ENCODE peak calls at places on chromosomes 16 and 17, in five cellular contexts. E is RKO, W is OCI-LY7, H is occipital lobe, C is fibroblast of pulmonary artery. F is an unnamed sample.

GRCh38 chr17:373616-374225 is 21.1 kb upstream of the RPH3AL start:
- DNase-seq in H (no peak), W (no peak), E (no peak), C (no peak), F (no peak)

GRCh38 chr17:60604686-60605334 is 4.8 kb downstream of the PPM1D start:
- DNase-seq in E (peak; percentile 69), C (peak; percentile 46), W (no peak), H (no peak), F (no peak)

GRCh38 chr16:81707411-81708321 is 71.4 kb upstream of the PLCG2 start:
- DNase-seq in H (no peak), C (peak; percentile 39), W (no peak), E (no peak), F (no peak)

GRCh38 chr16:66293207-66293735 is 73.2 kb upstream of the CDH5 start:
- DNase-seq in W (no peak), C (no peak), E (no peak), H (no peak), F (no peak)

GRCh38 chr16:3583303-3584038 is 6.3 kb upstream of the NLRC3 start:
- DNase-seq in W (no peak), E (no peak), H (no peak), C (no peak), F (no peak)

GRCh38 chr16:30998852-30999761 is 11.3 kb downstream of the STX1B start:
- DNase-seq in W (no peak), E (no peak), C (no peak), H (peak; percentile 55), F (peak; percentile 6)

GRCh38 chr17:48002920-48003685 is 32.2 kb downstream of the CDK5RAP3 start:
- DNase-seq in W (no peak), C (no peak), H (no peak), E (no peak), F (no peak)

GRCh38 chr17:41151525-41151924 is 1.9 kb upstream of the KRTAP4-5 start:
- DNase-seq in E (no peak), H (no peak), C (no peak), W (no peak), F (no peak)

GRCh38 chr17:44757045-44757917 is 1.5 kb upstream of the ADAM11 start:
- DNase-seq in E (no peak), W (no peak), H (no peak), C (no peak), F (no peak)

GRCh38 chr16:13809765-13810164 is 110.2 kb upstream of the ERCC4 start:
- DNase-seq in W (no peak), C (no peak), H (no peak), E (no peak), F (no peak)

GRCh38 chr17:32588982-32589381 is 102.2 kb downstream of the CDK5R1 start:
- DNase-seq in H (no peak), C (no peak), E (peak; percentile 14), W (no peak), F (peak; percentile 22)

GRCh38 chr17:12342609-12343248 is 322.1 kb downstream of the MAP2K4 start:
- DNase-seq in E (no peak), C (peak; percentile 3), H (no peak), W (peak; percentile 31), F (peak; percentile 45)

GRCh38 chr17:4944163-4944553 is 4.1 kb downstream of the RNF167 start:
- DNase-seq in C (no peak), E (no peak), W (peak; percentile 68), H (no peak), F (peak; percentile 83)

GRCh38 chr17:30401097-30401496 is 22.4 kb downstream of the CPD start:
- DNase-seq in E (no peak), W (no peak), H (no peak), C (no peak), F (no peak)

GRCh38 chr17:56478836-56479447 is 114.6 kb upstream of the NOG start:
- DNase-seq in H (no peak), C (peak; percentile 10), E (peak; percentile 46), W (peak; percentile 21), F (peak; percentile 56)

GRCh38 chr16:3030872-3031212 is 5.9 kb downstream of the BICDL2 start:
- DNase-seq in W (no peak), C (no peak), H (no peak), E (no peak), F (no peak)

GRCh38 chr17:21387616-21388015 is 11.5 kb downstream of the KCNJ12 start:
- DNase-seq in C (no peak), H (no peak), W (no peak), E (no peak), F (no peak)

GRCh38 chr16:78894872-78895271 is 705.7 kb downstream of the MAF start:
- DNase-seq in H (no peak), C (no peak), W (no peak), E (no peak), F (no peak)

GRCh38 chr17:42111901-42112551 is 488 bp downstream of the DHX58 start:
- DNase-seq in H (peak; percentile 52), C (peak; percentile 25), E (no peak), W (no peak), F (no peak)

GRCh38 chr16:89449726-89450335 is 40.5 kb downstream of the ANKRD11 start:
- DNase-seq in E (no peak), W (peak; percentile 20), C (peak; percentile 47), H (no peak), F (peak; percentile 51)

GRCh38 chr16:4936991-4937781 is at the start of gene PPL:
- DNase-seq in E (no peak), W (no peak), C (no peak), H (no peak), F (no peak)

GRCh38 chr16:58020628-58021521 is 4.7 kb upstream of the MMP15 start:
- DNase-seq in H (peak; percentile 42), E (peak; percentile 42), C (peak; percentile 59), W (peak; percentile 67), F (peak; percentile 59)

GRCh38 chr17:46837521-46837920 is 13.9 kb upstream of the WNT9B start:
- DNase-seq in H (no peak), C (no peak), W (no peak), E (no peak), F (no peak)

GRCh38 chr16:86791287-86792074 is 213.1 kb downstream of the FOXL1 start:
- DNase-seq in C (no peak), W (no peak), H (no peak), E (peak; percentile 87), F (no peak)

GRCh38 chr16:2871926-2872325 is 11.1 kb upstream of the FLYWCH2 start:
- DNase-seq in H (no peak), E (no peak), C (no peak), W (no peak), F (no peak)

GRCh38 chr17:27089929-27090247 is 204.0 kb upstream of the WSB1 start:
- DNase-seq in H (no peak), E (no peak), W (no peak), C (no peak), F (no peak)

GRCh38 chr17:2158011-2158410 is 103.1 kb downstream of the HIC1 start:
- DNase-seq in W (no peak), H (no peak), C (peak; percentile 98), E (no peak), F (peak; percentile 88)

GRCh38 chr17:81076097-81076754 is 41.3 kb downstream of the BAIAP2 start:
- DNase-seq in W (no peak), H (peak; percentile 52), C (no peak), E (no peak), F (no peak)

GRCh38 chr17:77828749-77829539 is 129.6 kb upstream of the TNRC6C start:
- DNase-seq in C (no peak), H (no peak), E (no peak), W (no peak), F (no peak)

GRCh38 chr16:11691235-11691634 is 23.0 kb downstream of the SNN start:
- DNase-seq in W (no peak), C (no peak), E (no peak), H (no peak), F (no peak)

GRCh38 chr16:27436065-27436464 is 34.1 kb downstream of the IL21R start:
- DNase-seq in H (no peak), W (no peak), E (no peak), C (no peak), F (no peak)

GRCh38 chr16:66523861-66524354 is 26.0 kb downstream of the TK2 start:
- DNase-seq in E (no peak), H (no peak), C (peak; percentile 41), W (peak; percentile 88), F (peak; percentile 89)

GRCh38 chr16:82888616-82889015 is 261.8 kb downstream of the CDH13 start:
- DNase-seq in W (no peak), H (no peak), C (peak; percentile 67), E (no peak), F (no peak)

GRCh38 chr16:88790312-88791150 is 5.5 kb upstream of the PIEZO1 start:
- DNase-seq in H (no peak), C (no peak), E (no peak), W (peak; percentile 62), F (peak; percentile 97)

GRCh38 chr17:4969551-4970231 is 2.1 kb upstream of the SPAG7 start:
- DNase-seq in W (no peak), E (peak; percentile 71), H (no peak), C (no peak), F (peak; percentile 33)

F was measured in NB4.